ENCODE peak calls at places on chromosomes 4 and X, in ten cellular contexts. One of them, this sample, is unnamed.

GRCh38 chr4:67558493-67558892 is at the start of gene STAP1:
- DNase-seq in astrocyte of the spinal cord: no peak
- DNase-seq in left ventricle myocardium inferior: no peak
- DNase-seq in suprapubic skin: no peak
- DNase-seq in lung: no peak
- DNase-seq in heart right ventricle: no peak
- DNase-seq in ovary: no peak
- DNase-seq in CD8-positive, alpha-beta T cell: no peak
- DNase-seq in ascending aorta: no peak
- DNase-seq in GM06990: peak; percentile 59
- DNase-seq in this sample: no peak

GRCh38 chrX:67555578-67556203 is 11.9 kb downstream of the AR start:
- DNase-seq in astrocyte of the spinal cord: peak; percentile 22
- DNase-seq in lung: peak; percentile 57
- DNase-seq in GM06990: no peak
- DNase-seq in left ventricle myocardium inferior: no peak
- DNase-seq in suprapubic skin: no peak
- DNase-seq in ascending aorta: no peak
- DNase-seq in CD8-positive, alpha-beta T cell: no peak
- DNase-seq in ovary: no peak
- DNase-seq in heart right ventricle: peak; percentile 5
- DNase-seq in this sample: no peak

GRCh38 chrX:25175171-25175570 is 159.4 kb upstream of the ARX start:
- DNase-seq in astrocyte of the spinal cord: no peak
- DNase-seq in lung: no peak
- DNase-seq in ascending aorta: no peak
- DNase-seq in heart right ventricle: no peak
- DNase-seq in CD8-positive, alpha-beta T cell: no peak
- DNase-seq in left ventricle myocardium inferior: no peak
- DNase-seq in GM06990: no peak
- DNase-seq in ovary: no peak
- DNase-seq in suprapubic skin: no peak
- DNase-seq in this sample: no peak

GRCh38 chr4:27684501-27685077 is 823.9 kb downstream of the STIM2 start:
- DNase-seq in CD8-positive, alpha-beta T cell: no peak
- DNase-seq in suprapubic skin: no peak
- DNase-seq in GM06990: no peak
- DNase-seq in lung: no peak
- DNase-seq in astrocyte of the spinal cord: peak; percentile 58
- DNase-seq in heart right ventricle: peak; percentile 13
- DNase-seq in ascending aorta: no peak
- DNase-seq in left ventricle myocardium inferior: peak; percentile 15
- DNase-seq in ovary: peak; percentile 24
- DNase-seq in this sample: peak; percentile 6

GRCh38 chr4:170428929-170429328 is 339.2 kb upstream of the AADAT start:
- DNase-seq in lung: no peak
- DNase-seq in ascending aorta: no peak
- DNase-seq in GM06990: no peak
- DNase-seq in heart right ventricle: no peak
- DNase-seq in ovary: no peak
- DNase-seq in astrocyte of the spinal cord: no peak
- DNase-seq in suprapubic skin: no peak
- DNase-seq in CD8-positive, alpha-beta T cell: no peak
- DNase-seq in left ventricle myocardium inferior: no peak
- DNase-seq in this sample: no peak

GRCh38 chrX:34875204-34875603 is 67.4 kb upstream of the FAM47B start:
- DNase-seq in lung: no peak
- DNase-seq in left ventricle myocardium inferior: no peak
- DNase-seq in heart right ventricle: no peak
- DNase-seq in astrocyte of the spinal cord: peak; percentile 75
- DNase-seq in CD8-positive, alpha-beta T cell: no peak
- DNase-seq in GM06990: no peak
- DNase-seq in ovary: no peak
- DNase-seq in ascending aorta: no peak
- DNase-seq in suprapubic skin: no peak
- DNase-seq in this sample: peak; percentile 6

GRCh38 chr4:6338951-6339817 is 69.5 kb downstream of the WFS1 start:
- DNase-seq in GM06990: no peak
- DNase-seq in heart right ventricle: no peak
- DNase-seq in ascending aorta: no peak
- DNase-seq in CD8-positive, alpha-beta T cell: no peak
- DNase-seq in astrocyte of the spinal cord: no peak
- DNase-seq in left ventricle myocardium inferior: no peak
- DNase-seq in ovary: no peak
- DNase-seq in lung: no peak
- DNase-seq in suprapubic skin: no peak
- DNase-seq in this sample: no peak

GRCh38 chr4:136927172-136927571 is 605.1 kb downstream of the PCDH18 start:
- DNase-seq in suprapubic skin: no peak
- DNase-seq in CD8-positive, alpha-beta T cell: no peak
- DNase-seq in astrocyte of the spinal cord: peak; percentile 68
- DNase-seq in GM06990: no peak
- DNase-seq in left ventricle myocardium inferior: no peak
- DNase-seq in heart right ventricle: no peak
- DNase-seq in lung: no peak
- DNase-seq in ascending aorta: no peak
- DNase-seq in ovary: no peak
- DNase-seq in this sample: no peak

GRCh38 chr4:92304636-92305035 is 870 bp downstream of the GRID2 start:
- DNase-seq in ascending aorta: no peak
- DNase-seq in lung: no peak
- DNase-seq in heart right ventricle: no peak
- DNase-seq in ovary: no peak
- DNase-seq in astrocyte of the spinal cord: peak; percentile 16
- DNase-seq in CD8-positive, alpha-beta T cell: no peak
- DNase-seq in suprapubic skin: no peak
- DNase-seq in left ventricle myocardium inferior: no peak
- DNase-seq in GM06990: no peak
- DNase-seq in this sample: no peak

GRCh38 chrX:80667967-80668366 is 141.7 kb downstream of the BRWD3 start:
- DNase-seq in lung: no peak
- DNase-seq in left ventricle myocardium inferior: no peak
- DNase-seq in GM06990: no peak
- DNase-seq in heart right ventricle: no peak
- DNase-seq in ovary: no peak
- DNase-seq in suprapubic skin: no peak
- DNase-seq in astrocyte of the spinal cord: no peak
- DNase-seq in ascending aorta: no peak
- DNase-seq in CD8-positive, alpha-beta T cell: no peak
- DNase-seq in this sample: no peak

GRCh38 chr4:139779653-139780052 is 114.0 kb downstream of the MGST2 start:
- DNase-seq in left ventricle myocardium inferior: no peak
- DNase-seq in ascending aorta: no peak
- DNase-seq in GM06990: no peak
- DNase-seq in CD8-positive, alpha-beta T cell: no peak
- DNase-seq in suprapubic skin: no peak
- DNase-seq in astrocyte of the spinal cord: no peak
- DNase-seq in heart right ventricle: no peak
- DNase-seq in ovary: no peak
- DNase-seq in lung: no peak
- DNase-seq in this sample: no peak

GRCh38 chr4:175421506-175421905 is 390.6 kb downstream of the GPM6A start:
- DNase-seq in heart right ventricle: no peak
- DNase-seq in ascending aorta: no peak
- DNase-seq in suprapubic skin: no peak
- DNase-seq in ovary: no peak
- DNase-seq in astrocyte of the spinal cord: peak; percentile 83
- DNase-seq in lung: no peak
- DNase-seq in GM06990: no peak
- DNase-seq in left ventricle myocardium inferior: no peak
- DNase-seq in CD8-positive, alpha-beta T cell: no peak
- DNase-seq in this sample: no peak

GRCh38 chr4:183413562-183414200 is 30.8 kb upstream of the CDKN2AIP start:
- DNase-seq in ascending aorta: no peak
- DNase-seq in ovary: peak; percentile 17
- DNase-seq in lung: no peak
- DNase-seq in heart right ventricle: no peak
- DNase-seq in GM06990: no peak
- DNase-seq in CD8-positive, alpha-beta T cell: no peak
- DNase-seq in suprapubic skin: no peak
- DNase-seq in left ventricle myocardium inferior: no peak
- DNase-seq in astrocyte of the spinal cord: no peak
- DNase-seq in this sample: no peak

GRCh38 chr4:164648151-164648848 is 105.6 kb upstream of the SMIM31 start:
- DNase-seq in left ventricle myocardium inferior: no peak
- DNase-seq in astrocyte of the spinal cord: peak; percentile 87
- DNase-seq in ascending aorta: no peak
- DNase-seq in ovary: no peak
- DNase-seq in heart right ventricle: no peak
- DNase-seq in CD8-positive, alpha-beta T cell: no peak
- DNase-seq in GM06990: no peak
- DNase-seq in lung: no peak
- DNase-seq in suprapubic skin: no peak
- DNase-seq in this sample: no peak

GRCh38 chr4:45453258-45453841 is 670.5 kb downstream of the GABRG1 start:
- DNase-seq in lung: no peak
- DNase-seq in heart right ventricle: no peak
- DNase-seq in left ventricle myocardium inferior: no peak
- DNase-seq in GM06990: no peak
- DNase-seq in CD8-positive, alpha-beta T cell: no peak
- DNase-seq in ascending aorta: no peak
- DNase-seq in ovary: no peak
- DNase-seq in suprapubic skin: no peak
- DNase-seq in astrocyte of the spinal cord: peak; percentile 20
- DNase-seq in this sample: no peak
- TF ChIP-seq CTCF in lung: no peak
- TF ChIP-seq CTCF in heart right ventricle: peak; percentile 58
- TF ChIP-seq CTCF in left ventricle myocardium inferior: peak; percentile 64
- TF ChIP-seq CTCF in GM06990: peak; percentile 66
- TF ChIP-seq CTCF in CD8-positive, alpha-beta T cell: no peak
- TF ChIP-seq CTCF in ascending aorta: peak; percentile 16
- TF ChIP-seq CTCF in ovary: no peak
- TF ChIP-seq CTCF in suprapubic skin: no peak
- TF ChIP-seq CTCF in astrocyte of the spinal cord: peak; percentile 53
- TF ChIP-seq CTCF in this sample: no peak

DNA sequence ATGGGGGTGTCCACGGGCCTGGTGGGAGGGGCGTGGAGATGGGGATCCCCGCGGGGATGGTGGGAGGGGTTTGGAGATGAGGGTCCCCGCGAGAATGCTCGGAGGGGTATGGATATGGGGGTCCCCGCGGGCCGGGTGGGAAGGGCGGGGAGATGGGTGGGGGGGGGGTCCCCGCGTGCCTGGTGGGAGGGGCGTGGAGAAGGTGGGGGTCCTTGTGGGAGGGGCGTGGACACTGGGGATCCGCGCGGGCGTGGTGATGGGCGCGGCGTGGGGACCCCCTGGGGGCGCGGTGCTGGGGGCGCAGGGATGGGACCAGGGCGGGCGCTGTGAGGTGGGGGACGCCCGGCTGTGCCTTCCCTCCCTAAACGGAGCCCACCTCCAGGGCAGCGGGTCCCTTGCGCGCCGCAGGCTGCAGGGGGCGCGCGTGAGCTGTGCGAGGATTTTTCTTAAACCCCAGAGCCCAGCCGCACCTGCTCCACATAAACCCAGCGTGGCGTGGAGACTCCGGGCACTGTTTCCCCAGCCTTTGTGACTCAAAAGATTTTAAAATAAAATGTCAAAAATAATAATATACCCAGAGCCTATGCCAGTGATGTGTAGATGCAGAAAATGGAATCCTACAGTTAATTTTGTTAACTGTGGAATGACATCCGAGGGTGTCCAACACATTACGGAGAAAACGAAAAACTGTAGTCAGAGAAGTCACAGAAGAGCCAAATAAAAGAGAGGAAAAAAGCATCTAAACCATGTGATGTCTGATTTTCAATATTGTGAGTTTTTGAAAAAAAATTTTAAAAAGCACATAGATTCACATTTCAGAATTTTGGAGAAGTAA is 1.5 kb upstream of the ASMTL start:
- DNase-seq in CD8-positive, alpha-beta T cell: peak; percentile 91
- DNase-seq in heart right ventricle: peak; percentile 86
- DNase-seq in GM06990: peak; percentile 93
- DNase-seq in lung: peak; percentile 87
- DNase-seq in astrocyte of the spinal cord: peak; percentile 79
- DNase-seq in left ventricle myocardium inferior: peak; percentile 84
- DNase-seq in suprapubic skin: peak; percentile 87
- DNase-seq in ascending aorta: peak; percentile 46
- DNase-seq in ovary: peak; percentile 94
- DNase-seq in this sample: no peak
- H3K4me3 ChIP-seq in CD8-positive, alpha-beta T cell: peak overlapping the region; percentile 40
- H3K4me3 ChIP-seq in heart right ventricle: peak overlapping the region; percentile 68
- H3K4me3 ChIP-seq in GM06990: peak overlapping the region; percentile 66
- H3K4me3 ChIP-seq in lung: no peak overlapping the region
- H3K4me3 ChIP-seq in astrocyte of the spinal cord: peak overlapping the region; percentile 67
- H3K4me3 ChIP-seq in left ventricle myocardium inferior: peak overlapping the region; percentile 90
- H3K4me3 ChIP-seq in suprapubic skin: peak overlapping the region; percentile 81
- H3K4me3 ChIP-seq in ascending aorta: peak overlapping the region; percentile 89
- H3K4me3 ChIP-seq in ovary: peak overlapping the region; percentile 84
- H3K4me3 ChIP-seq in this sample: no peak overlapping the region

GRCh38 chrX:119757979-119758681 is at the start of gene SOWAHD:
- DNase-seq in heart right ventricle: no peak
- DNase-seq in ascending aorta: no peak
- DNase-seq in left ventricle myocardium inferior: peak; percentile 38
- DNase-seq in GM06990: peak; percentile 56
- DNase-seq in lung: no peak
- DNase-seq in suprapubic skin: peak; percentile 79
- DNase-seq in ovary: peak; percentile 60
- DNase-seq in CD8-positive, alpha-beta T cell: no peak
- DNase-seq in astrocyte of the spinal cord: no peak
- DNase-seq in this sample: no peak

GRCh38 chrX:119759333-119759766 is 962 bp downstream of the SOWAHD start:
- DNase-seq in lung: no peak
- DNase-seq in astrocyte of the spinal cord: no peak
- DNase-seq in ascending aorta: no peak
- DNase-seq in heart right ventricle: no peak
- DNase-seq in ovary: no peak
- DNase-seq in GM06990: no peak
- DNase-seq in suprapubic skin: no peak
- DNase-seq in left ventricle myocardium inferior: no peak
- DNase-seq in CD8-positive, alpha-beta T cell: no peak
- DNase-seq in this sample: no peak

GRCh38 chrX:119760026-119760902 is 1.9 kb downstream of the SOWAHD start:
- DNase-seq in ovary: no peak
- DNase-seq in ascending aorta: no peak
- DNase-seq in astrocyte of the spinal cord: no peak
- DNase-seq in CD8-positive, alpha-beta T cell: no peak
- DNase-seq in GM06990: peak; percentile 68
- DNase-seq in suprapubic skin: no peak
- DNase-seq in left ventricle myocardium inferior: no peak
- DNase-seq in lung: no peak
- DNase-seq in heart right ventricle: no peak
- DNase-seq in this sample: no peak

GRCh38 chrX:119757646-119757978 is 776 bp upstream of the SOWAHD start:
- DNase-seq in lung: no peak
- DNase-seq in heart right ventricle: no peak
- DNase-seq in left ventricle myocardium inferior: no peak
- DNase-seq in astrocyte of the spinal cord: no peak
- DNase-seq in GM06990: no peak
- DNase-seq in suprapubic skin: no peak
- DNase-seq in ovary: no peak
- DNase-seq in ascending aorta: no peak
- DNase-seq in CD8-positive, alpha-beta T cell: no peak
- DNase-seq in this sample: no peak

GRCh38 chrX:119758682-119759332 is 419 bp downstream of the SOWAHD start:
- DNase-seq in GM06990: peak; percentile 54
- DNase-seq in left ventricle myocardium inferior: peak; percentile 13
- DNase-seq in suprapubic skin: no peak
- DNase-seq in ovary: peak; percentile 51
- DNase-seq in lung: no peak
- DNase-seq in heart right ventricle: no peak
- DNase-seq in CD8-positive, alpha-beta T cell: peak; percentile 29
- DNase-seq in astrocyte of the spinal cord: no peak
- DNase-seq in ascending aorta: no peak
- DNase-seq in this sample: no peak
- TF ChIP-seq CTCF in GM06990: no peak
- TF ChIP-seq CTCF in left ventricle myocardium inferior: no peak
- TF ChIP-seq CTCF in suprapubic skin: no peak
- TF ChIP-seq CTCF in ovary: no peak
- TF ChIP-seq CTCF in lung: no peak
- TF ChIP-seq CTCF in heart right ventricle: no peak
- TF ChIP-seq CTCF in CD8-positive, alpha-beta T cell: no peak
- TF ChIP-seq CTCF in astrocyte of the spinal cord: no peak
- TF ChIP-seq CTCF in ascending aorta: no peak
- TF ChIP-seq CTCF in this sample: no peak

GRCh38 chr4:143338313-143338712 is 1.6 kb downstream of the GAB1 start:
- DNase-seq in left ventricle myocardium inferior: no peak
- DNase-seq in ovary: no peak
- DNase-seq in lung: no peak
- DNase-seq in ascending aorta: no peak
- DNase-seq in CD8-positive, alpha-beta T cell: no peak
- DNase-seq in suprapubic skin: no peak
- DNase-seq in GM06990: no peak
- DNase-seq in astrocyte of the spinal cord: peak; percentile 9
- DNase-seq in heart right ventricle: no peak
- DNase-seq in this sample: no peak
- H3K4me3 ChIP-seq in left ventricle myocardium inferior: peak overlapping the region; percentile 87
- H3K4me3 ChIP-seq in ovary: peak overlapping the region; percentile 86
- H3K4me3 ChIP-seq in lung: no peak overlapping the region
- H3K4me3 ChIP-seq in ascending aorta: peak overlapping the region; percentile 82
- H3K4me3 ChIP-seq in CD8-positive, alpha-beta T cell: no peak overlapping the region
- H3K4me3 ChIP-seq in suprapubic skin: peak overlapping the region; percentile 84
- H3K4me3 ChIP-seq in GM06990: no peak overlapping the region
- H3K4me3 ChIP-seq in astrocyte of the spinal cord: no peak overlapping the region
- H3K4me3 ChIP-seq in heart right ventricle: peak overlapping the region; percentile 94
- H3K4me3 ChIP-seq in this sample: peak overlapping the region; percentile 54